ENCODE peak calls at places on chromosomes 4 and X, in seven cellular contexts. D is transverse colon, G is GM12878, S is sigmoid colon, H is SK-N-SH, R is stomach, Q is K562. K is an unnamed sample.

GRCh38 chr4:153479118-153479517 is 13.0 kb downstream of the TMEM131L start:
- DNase-seq in D (no peak), H (no peak), S (no peak), Q (no peak), R (no peak), G (no peak), K (no peak)

GRCh38 chrX:106898462-106898861 is 4.7 kb downstream of the RIPPLY1 start:
- DNase-seq in R (no peak), G (peak; percentile 16), S (no peak), D (no peak), Q (peak; percentile 12), H (peak; percentile 14), K (no peak)

GRCh38 chr4:73661646-73662119 is 41.4 kb upstream of the RASSF6 start:
- DNase-seq in D (no peak), R (no peak), G (no peak), H (no peak), S (no peak), Q (peak; percentile 30), K (no peak)

GRCh38 chr4:656651-657337 is 17.3 kb downstream of the ATP5ME start:
- DNase-seq in Q (no peak), H (peak; percentile 81), S (no peak), R (no peak), G (no peak), D (no peak), K (no peak)

GRCh38 chrX:96685205-96686099 is 810 bp downstream of the DIAPH2 start:
- DNase-seq in D (peak; percentile 45), G (no peak), R (peak; percentile 35), H (peak; percentile 39), S (peak; percentile 68), Q (no peak), K (peak; percentile 91)

GRCh38 chrX:150355898-150356297 is 7.2 kb upstream of the MAMLD1 start:
- DNase-seq in S (no peak), R (no peak), Q (no peak), H (no peak), D (no peak), G (no peak), K (no peak)

GRCh38 chrX:136779346-136779781 is 1.4 kb downstream of the ARHGEF6 start:
- DNase-seq in Q (no peak), R (no peak), S (no peak), H (no peak), G (peak; percentile 32), D (no peak), K (no peak)

GRCh38 chr4:183242291-183242690 is 77.8 kb downstream of the CLDN22 start:
- DNase-seq in H (no peak), G (no peak), S (no peak), R (no peak), D (no peak), Q (no peak), K (no peak)

GRCh38 chr4:121991968-121992367 is 40.1 kb upstream of the TRPC3 start:
- DNase-seq in D (no peak), Q (no peak), S (no peak), R (no peak), H (no peak), G (no peak), K (no peak)

DNA sequence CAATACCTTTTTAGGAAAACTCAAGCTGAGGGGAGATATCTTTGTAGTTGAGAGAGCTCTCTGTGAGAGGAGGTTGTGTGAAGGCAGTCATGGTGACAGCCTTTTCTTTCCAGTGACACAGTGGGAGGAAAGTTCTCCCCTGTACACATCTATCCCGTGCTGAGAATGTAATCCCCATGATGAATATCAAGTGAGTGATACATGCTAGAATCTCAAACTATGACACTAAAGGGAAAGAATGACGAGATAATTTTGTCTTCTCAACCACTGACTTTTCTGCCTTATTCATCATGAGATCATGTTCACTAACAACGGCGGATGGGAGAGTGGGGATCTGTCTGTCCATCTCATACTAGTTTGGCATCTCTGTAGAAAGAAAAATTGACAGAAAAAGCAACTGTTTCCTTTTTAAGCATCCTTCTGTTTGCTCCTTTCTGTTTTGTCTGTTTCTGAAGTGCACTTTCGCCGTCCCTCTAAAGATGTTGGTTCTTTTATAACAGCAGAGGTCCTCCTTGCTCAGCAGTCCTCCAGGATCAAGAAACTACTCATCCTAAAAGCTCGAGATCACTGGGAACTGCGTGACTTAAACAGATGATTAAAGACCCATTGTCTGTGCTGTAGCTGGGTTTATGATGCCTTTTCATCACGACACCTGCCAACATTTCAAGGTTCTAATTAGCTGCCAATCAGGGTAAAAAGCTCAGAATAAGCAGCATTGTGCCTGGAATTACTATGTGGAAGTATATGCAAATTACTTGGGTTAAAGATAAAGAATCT is 137.6 kb downstream of the DCK start:
- DNase-seq in H (no peak), S (no peak), G (no peak), R (no peak), D (no peak), Q (no peak), K (no peak)
- TF ChIP-seq POLR2AphosphoS5 in H (no peak), S (no peak), G (no peak), R (no peak), D (no peak), Q (no peak), K (no peak)

GRCh38 chr4:138981930-138982390 is 33.6 kb upstream of the NOCT start:
- DNase-seq in H (no peak), Q (no peak), D (peak; percentile 13), G (no peak), S (peak; percentile 72), R (no peak), K (no peak)
- TF ChIP-seq EP300 in H (no peak), Q (no peak), D (no peak), G (no peak), S (no peak), R (no peak), K (peak; percentile 37)

GRCh38 chr4:39030726-39031125 is 1.5 kb downstream of the TMEM156 start:
- DNase-seq in H (no peak), D (no peak), R (no peak), G (no peak), Q (no peak), S (no peak), K (no peak)

GRCh38 chr4:39026096-39026495 is 6.1 kb downstream of the TMEM156 start:
- DNase-seq in G (no peak), D (no peak), S (no peak), H (no peak), Q (no peak), R (no peak), K (no peak)

GRCh38 chr4:39025552-39026085 is 6.6 kb downstream of the TMEM156 start:
- DNase-seq in G (no peak), D (no peak), Q (peak; percentile 43), H (no peak), R (no peak), S (no peak), K (no peak)

GRCh38 chr4:39032218-39033085 is at the start of gene TMEM156:
- DNase-seq in G (peak; percentile 82), S (no peak), R (no peak), D (no peak), H (no peak), Q (peak; percentile 52), K (no peak)

DNA sequence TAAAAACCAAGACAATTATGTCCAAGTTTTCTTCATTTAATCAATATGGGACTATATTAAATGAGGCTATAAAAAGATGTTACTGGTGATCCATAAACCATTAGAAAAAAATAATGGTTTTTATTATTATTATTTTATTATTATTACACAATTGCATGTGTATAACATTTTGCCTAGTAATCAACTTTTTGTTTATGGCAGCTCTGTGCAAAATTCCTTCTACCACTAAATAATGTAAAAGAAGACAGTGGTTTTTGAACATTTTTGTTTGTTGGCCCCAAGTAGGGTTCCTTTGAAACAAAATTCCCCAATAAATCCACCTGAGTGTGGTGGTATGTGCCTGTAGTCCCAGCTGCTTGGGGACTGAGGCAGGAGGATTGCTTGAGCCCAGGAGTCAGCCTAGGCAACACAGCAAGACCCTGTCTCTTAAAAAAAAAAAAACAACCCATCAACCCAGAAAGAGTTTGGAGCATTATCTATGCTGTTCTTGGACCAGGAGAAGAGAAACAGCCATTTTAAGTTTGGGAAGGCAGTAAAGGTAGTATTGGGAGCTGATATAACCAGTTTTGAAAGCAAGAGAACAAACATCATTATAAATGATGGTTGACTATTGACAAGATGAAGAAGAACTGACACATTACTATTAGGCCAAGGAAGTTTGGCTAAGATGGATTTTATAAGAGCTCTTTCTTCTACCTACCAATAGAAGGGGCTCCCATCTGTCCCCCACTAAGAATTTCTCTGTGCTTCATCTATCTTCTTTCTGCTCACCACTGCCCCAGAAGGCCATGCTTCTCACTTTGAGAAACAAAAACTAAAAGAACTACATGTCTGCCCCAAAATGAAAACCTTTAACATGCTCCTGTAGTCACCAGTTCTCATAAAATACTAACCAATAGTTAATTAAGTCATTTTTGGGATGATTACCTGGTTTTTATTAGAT is 2.2 kb downstream of the TMEM156 start:
- DNase-seq in Q (no peak), S (no peak), D (no peak), H (no peak), R (no peak), G (peak; percentile 40), K (no peak)
- H3K4me1 ChIP-seq in Q (peaks cover 15% of the 10 kb centered on the region), S (no peaks in the 10 kb centered on the region), D (no peaks in the 10 kb centered on the region), H (no peaks in the 10 kb centered on the region), R (peaks cover 12% of the 10 kb centered on the region), G (peaks cover 22% of the 10 kb centered on the region), K (no peaks in the 10 kb centered on the region)

GRCh38 chrX:153974726-153975286 is 2.3 kb downstream of the TMEM187 start:
- DNase-seq in H (no peak), Q (no peak), G (no peak), S (no peak), D (no peak), R (no peak), K (no peak)
- TF ChIP-seq POLR2AphosphoS5 in H (no peak), Q (no peak), G (no peak), S (no peak), D (no peak), R (no peak), K (no peak)

GRCh38 chr4:84224522-84224921 is 274.6 kb downstream of the NKX6-1 start:
- DNase-seq in S (no peak), G (no peak), D (no peak), H (no peak), Q (no peak), R (no peak), K (no peak)

GRCh38 chr4:84220990-84221389 is 278.1 kb downstream of the NKX6-1 start:
- DNase-seq in G (no peak), D (no peak), R (no peak), H (no peak), S (no peak), Q (no peak), K (no peak)

GRCh38 chr4:84218002-84218401 is 281.1 kb downstream of the NKX6-1 start:
- DNase-seq in D (no peak), H (no peak), R (no peak), S (no peak), G (no peak), Q (no peak), K (no peak)

DNA sequence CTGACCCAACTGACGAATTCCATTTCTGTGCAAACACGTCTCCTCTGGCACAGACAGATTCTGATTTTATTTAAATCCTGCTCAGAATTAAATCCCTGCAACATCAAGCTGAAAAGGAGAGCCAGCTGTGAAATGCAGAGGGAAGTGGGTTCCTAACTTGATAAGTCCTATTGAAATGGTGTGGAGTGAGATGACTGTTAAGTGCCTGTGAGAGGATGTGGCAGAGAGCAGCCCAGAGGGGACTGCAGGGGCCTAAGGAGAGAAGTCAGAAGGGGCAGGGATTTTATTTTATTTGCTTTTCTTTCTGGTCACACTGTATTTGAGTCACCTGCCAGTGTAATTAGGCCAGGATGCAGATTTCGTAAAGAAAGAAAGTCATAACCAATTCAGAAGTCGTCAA is 277.4 kb downstream of the NKX6-1 start:
- DNase-seq in G (no peak), H (no peak), R (no peak), S (no peak), D (no peak), Q (no peak), K (no peak)
- TF ChIP-seq EP300 in G (no peak), H (no peak), R (no peak), S (no peak), D (no peak), Q (no peak), K (no peak)

GRCh38 chr4:2256781-2257191 is 5.1 kb downstream of the MXD4 start:
- DNase-seq in Q (no peak), D (peak; percentile 19), H (peak; percentile 16), G (no peak), R (peak; percentile 63), S (peak; percentile 81), K (peak; percentile 79)
- H3K4me1 ChIP-seq in Q (peaks cover 6% of the 10 kb centered on the region), D (peaks cover 59% of the 10 kb centered on the region), H (peaks cover 54% of the 10 kb centered on the region), G (no peaks in the 10 kb centered on the region), R (peaks cover 64% of the 10 kb centered on the region), S (peaks cover 64% of the 10 kb centered on the region), K (peaks cover 66% of the 10 kb centered on the region)